ENCODE peak calls at places on chromosomes 7 and 10, in five cellular contexts. T, Z, X, F and R are unnamed samples.

GRCh38 chr7:84941291-84941690 is 245.6 kb downstream of the SEMA3D start:
- DNase-seq in T (no peak), Z (no peak), X (no peak), F (no peak), R (no peak)

GRCh38 chr10:71292624-71293445 is 26.2 kb upstream of the SLC29A3 start:
- DNase-seq in T (no peak), Z (no peak), X (no peak), F (no peak), R (no peak)

GRCh38 chr10:103193107-103193819 is at the start of gene NT5C2:
- DNase-seq in T (peak), Z (peak), X (peak), F (no peak), R (peak)

GRCh38 chr7:9022456-9022855 is 589.0 kb downstream of the NXPH1 start:
- DNase-seq in T (no peak), Z (no peak), X (no peak), F (no peak), R (no peak)

GRCh38 chr7:127884066-127884559 is 147.1 kb downstream of the LRRC4 start:
- DNase-seq in T (no peak), Z (no peak), X (no peak), F (no peak), R (no peak)

GRCh38 chr10:58326967-58327381 is 7.8 kb upstream of the UBE2D1 start:
- DNase-seq in T (no peak), Z (no peak), X (no peak), F (no peak), R (no peak)

GRCh38 chr10:119460369-119461195 is 81.9 kb downstream of the RGS10 start:
- DNase-seq in T (no peak), Z (no peak), X (no peak), F (no peak), R (no peak)

GRCh38 chr7:64863021-64863420 is 40.1 kb upstream of the ZNF273 start:
- DNase-seq in T (no peak), Z (no peak), X (no peak), F (no peak), R (no peak)

GRCh38 chr10:102422586-102423129 is 2.0 kb downstream of the FBXL15 start:
- DNase-seq in T (peak), Z (peak), X (peak), F (peak), R (no peak)

GRCh38 chr7:34165927-34166550 is 260.7 kb downstream of the BMPER start:
- DNase-seq in T (no peak), Z (no peak), X (no peak), F (no peak), R (no peak)

GRCh38 chr10:30736685-30737232 is 107.2 kb upstream of the LYZL2 start:
- DNase-seq in T (no peak), Z (peak), X (peak), F (peak), R (no peak)

GRCh38 chr10:103042129-103042528 is 124.0 kb downstream of the CNNM2 start:
- DNase-seq in T (no peak), Z (no peak), X (no peak), F (no peak), R (no peak)

GRCh38 chr7:130566168-130566897 is 74.4 kb downstream of the MEST start:
- DNase-seq in T (no peak), Z (no peak), X (no peak), F (no peak), R (no peak)
- TF ChIP-seq POLR2AphosphoS5 in T (no peak), Z (no peak), X (no peak), F (no peak), R (no peak)

DNA sequence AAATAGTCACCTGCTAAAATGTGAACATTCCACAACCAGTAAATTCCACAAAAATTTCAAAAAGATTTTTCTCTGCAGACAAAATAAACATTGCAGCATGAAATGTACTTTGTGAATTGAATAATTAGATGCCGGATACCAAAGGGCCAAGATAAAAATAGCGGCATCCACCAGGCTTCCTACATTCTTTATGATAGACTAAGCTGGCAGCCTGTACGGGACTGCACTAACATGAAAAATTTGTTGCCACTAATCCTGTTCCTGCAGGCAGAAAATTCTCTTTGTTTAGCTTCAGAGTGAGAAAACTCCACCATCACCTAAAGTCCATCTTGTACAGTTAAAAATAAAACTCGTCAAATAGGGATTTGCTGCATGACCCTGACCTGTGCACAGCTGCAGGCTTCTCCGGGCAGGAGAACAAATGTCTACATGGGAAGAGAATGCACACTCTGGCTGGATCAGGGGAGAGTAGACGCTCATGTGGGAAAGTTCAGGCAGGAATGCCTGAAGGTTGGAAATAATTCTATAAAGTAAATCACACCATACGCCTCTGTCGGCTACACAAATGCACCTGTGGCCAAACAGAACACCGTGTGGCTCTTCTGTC is 15.6 kb upstream of the ADO start:
- DNase-seq in T (no peak), Z (no peak), X (no peak), F (no peak), R (no peak)
- TF ChIP-seq POLR2AphosphoS5 in T (no peak), Z (no peak), X (no peak), F (no peak), R (no peak)

GRCh38 chr7:95209778-95210177 is 114.6 kb downstream of the PON1 start:
- DNase-seq in T (no peak), Z (no peak), X (no peak), F (no peak), R (no peak)
- TF ChIP-seq POLR2AphosphoS5 in T (no peak), Z (no peak), X (no peak), F (no peak), R (no peak)

GRCh38 chr10:89163265-89163995 is 43.7 kb downstream of the CH25H start:
- DNase-seq in T (no peak), Z (peak), X (peak), F (no peak), R (no peak)
- TF ChIP-seq POLR2AphosphoS5 in T (no peak), Z (peak), X (no peak), F (no peak), R (no peak)

GRCh38 chr10:31771345-31771831 is 157.2 kb downstream of the ARHGAP12 start:
- DNase-seq in T (no peak), Z (no peak), X (no peak), F (no peak), R (no peak)
- TF ChIP-seq POLR2AphosphoS5 in T (no peak), Z (no peak), X (no peak), F (no peak), R (no peak)

GRCh38 chr10:29563420-29564035 is 71.2 kb downstream of the SVIL start:
- DNase-seq in T (no peak), Z (no peak), X (no peak), F (no peak), R (no peak)

GRCh38 chr10:29557665-29558064 is 77.1 kb downstream of the SVIL start:
- DNase-seq in T (no peak), Z (no peak), X (no peak), F (no peak), R (no peak)

GRCh38 chr10:29555746-29556481 is 78.9 kb downstream of the SVIL start:
- DNase-seq in T (no peak), Z (no peak), X (no peak), F (no peak), R (no peak)

GRCh38 chr10:29555091-29555745 is 79.6 kb downstream of the SVIL start:
- DNase-seq in T (no peak), Z (no peak), X (no peak), F (no peak), R (no peak)

DNA sequence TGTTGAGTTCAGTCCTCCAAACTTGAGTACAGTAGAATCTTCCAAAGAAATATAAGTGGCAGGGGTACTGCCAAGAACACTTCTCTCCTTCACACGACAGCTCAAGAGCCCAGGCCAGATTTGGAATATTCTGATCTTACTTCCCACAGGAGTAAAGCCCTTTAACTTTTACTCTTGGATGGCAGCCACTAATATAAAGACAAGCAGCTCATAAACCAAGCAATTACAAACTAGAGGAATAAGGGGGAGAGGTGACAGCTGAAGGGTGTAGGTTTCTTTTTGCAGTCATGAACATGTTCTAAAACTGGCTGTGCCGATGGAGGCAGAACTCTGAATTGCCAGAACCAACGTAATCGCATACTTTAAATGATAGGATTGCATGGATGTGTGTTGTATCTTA is 74.8 kb downstream of the SVIL start:
- DNase-seq in T (no peak), Z (no peak), X (no peak), F (no peak), R (no peak)
- TF ChIP-seq POLR2AphosphoS5 in T (no peak), Z (peak), X (no peak), F (no peak), R (no peak)